ENCODE peak calls at places on chromosomes 11 and 22, in five cellular contexts. T is fibroblast of mammary gland, Y is IMR-90, P is heart right ventricle, N is astrocyte of the spinal cord. Z is an unnamed sample.

GRCh38 chr11:57619331-57619730 is 21.8 kb downstream of the SERPING1 start:
- DNase-seq in T (no peak), N (no peak), Y (no peak), P (no peak), Z (no peak)

GRCh38 chr22:20980938-20981722 is 967 bp upstream of the LZTR1 start:
- DNase-seq in Y (no peak), P (no peak), N (no peak), T (no peak), Z (no peak)

GRCh38 chr11:119764108-119764874 is 35.3 kb upstream of the NECTIN1 start:
- DNase-seq in T (peak), P (peak), Y (peak), N (peak), Z (peak)

GRCh38 chr11:23021287-23021863 is 161.1 kb upstream of the CCDC179 start:
- DNase-seq in T (peak), P (no peak), Y (peak), N (peak), Z (no peak)

GRCh38 chr11:23206736-23207336 is 346.6 kb upstream of the CCDC179 start:
- DNase-seq in Y (peak), T (no peak), P (no peak), N (peak), Z (no peak)

GRCh38 chr11:30758012-30758411 is 171.9 kb upstream of the MPPED2 start:
- DNase-seq in Y (peak), T (no peak), N (no peak), P (no peak), Z (no peak)

GRCh38 chr11:111631666-111632039 is 29.4 kb downstream of the SIK2 start:
- DNase-seq in P (no peak), N (peak), Y (peak), T (peak), Z (peak)

GRCh38 chr11:68311155-68312116 is 955 bp upstream of the LRP5 start:
- DNase-seq in P (no peak), Y (no peak), T (no peak), N (no peak), Z (no peak)

GRCh38 chr11:63663809-63664208 is 7.4 kb downstream of the ATL3 start:
- DNase-seq in P (no peak), T (peak), Y (peak), N (peak), Z (no peak)

GRCh38 chr11:845872-846271 is 3.2 kb downstream of the TSPAN4 start:
- DNase-seq in Y (no peak), N (peak), P (no peak), T (no peak), Z (no peak)

GRCh38 chr11:73359930-73360742 is 16.1 kb upstream of the RELT start:
- DNase-seq in T (peak), Y (peak), N (peak), P (no peak), Z (peak)

GRCh38 chr22:37564111-37564711 is 3.9 kb downstream of the CDC42EP1 start:
- DNase-seq in N (no peak), P (no peak), Y (peak), T (peak), Z (no peak)

GRCh38 chr22:33597274-33597985 is 322.8 kb downstream of the LARGE1 start:
- DNase-seq in N (no peak), T (no peak), Y (no peak), P (no peak), Z (no peak)
- TF ChIP-seq CTCF in N (no peak), T (no peak), Y (no peak), P (no peak), Z (no peak)

GRCh38 chr22:49811014-49811791 is 16.5 kb downstream of the BRD1 start:
- DNase-seq in N (no peak), P (no peak), Y (no peak), T (no peak), Z (no peak)
- H3K4me3 ChIP-seq in N (no peak), P (no peak), Y (no peak), T (no peak), Z (no peak)

DNA sequence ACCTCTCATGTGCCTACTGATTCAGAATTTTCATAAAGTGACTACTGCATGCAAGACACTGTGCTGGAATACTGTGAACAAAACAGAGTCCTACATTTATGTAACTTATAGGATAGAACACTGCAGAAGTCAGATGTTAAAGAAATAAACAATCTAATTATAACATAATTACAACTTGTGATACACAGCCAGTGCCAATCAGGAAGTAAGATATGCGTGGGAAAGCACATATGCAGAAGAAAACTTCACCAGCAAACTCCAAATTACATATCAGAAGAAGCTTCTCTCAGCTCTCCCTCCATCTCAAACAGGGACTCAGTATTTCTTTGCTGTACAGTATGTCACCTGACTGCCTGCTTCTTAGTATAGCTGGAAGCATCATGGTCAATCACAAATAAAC is 37.4 kb downstream of the PAK1 start:
- DNase-seq in P (no peak), N (no peak), Y (no peak), T (no peak), Z (no peak)
- TF ChIP-seq CTCF in P (no peak), N (no peak), Y (no peak), T (no peak), Z (no peak)

GRCh38 chr22:46121523-46122287 is 28.6 kb upstream of the PPARA start:
- DNase-seq in N (no peak), P (no peak), Y (no peak), T (peak), Z (no peak)

GRCh38 chr22:46120420-46120737 is 29.9 kb upstream of the PPARA start:
- DNase-seq in N (no peak), P (no peak), Y (no peak), T (no peak), Z (no peak)

GRCh38 chr22:46122511-46122971 is 27.8 kb upstream of the PPARA start:
- DNase-seq in N (no peak), T (peak), P (peak), Y (peak), Z (no peak)

GRCh38 chr22:46119729-46120419 is 30.5 kb upstream of the PPARA start:
- DNase-seq in T (peak), Y (peak), N (peak), P (peak), Z (no peak)

DNA sequence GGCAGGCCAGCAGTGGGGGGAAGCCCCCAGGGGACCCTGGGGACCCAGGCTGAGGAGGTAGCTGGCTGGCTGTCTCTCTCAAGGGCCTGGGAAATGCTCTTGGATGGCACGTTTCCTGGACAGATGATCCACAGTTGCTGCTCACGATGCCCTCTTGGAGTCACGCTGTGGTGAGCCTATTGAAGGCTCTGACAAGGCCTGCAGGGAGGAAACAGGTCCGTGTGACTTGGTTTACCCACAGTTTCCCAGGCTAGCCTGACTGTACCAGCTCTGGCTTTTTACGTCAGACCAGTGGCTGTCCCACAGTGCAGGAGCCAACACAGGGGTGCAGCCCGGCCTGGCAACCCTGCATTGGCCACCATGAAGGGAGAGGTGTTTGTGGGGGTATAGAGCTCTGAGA is 29.2 kb upstream of the PPARA start:
- DNase-seq in Y (no peak), P (no peak), N (no peak), T (peak), Z (no peak)
- H3K4me3 ChIP-seq in Y (no peak), P (no peak), N (no peak), T (no peak), Z (no peak)

DNA sequence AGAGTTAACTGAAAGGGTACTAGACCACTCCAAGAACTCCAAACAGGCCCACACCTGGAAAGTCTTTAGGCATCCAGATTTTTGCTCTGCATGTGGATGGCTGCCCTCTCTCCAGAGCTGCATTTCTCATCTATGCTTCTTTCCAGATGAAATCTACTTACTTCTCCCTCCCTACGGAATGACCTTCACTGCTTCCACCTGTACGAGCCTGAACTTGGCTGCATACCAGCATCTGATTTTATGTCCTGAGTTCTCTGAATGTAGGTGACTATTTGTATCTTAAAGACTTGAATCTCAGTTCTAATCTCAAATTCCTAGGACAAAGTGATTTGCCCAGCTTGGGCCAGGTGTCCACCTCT is 13.3 kb downstream of the CELF1 start:
- DNase-seq in Y (no peak), P (no peak), N (no peak), T (no peak), Z (no peak)
- TF ChIP-seq CTCF in Y (no peak), P (no peak), N (no peak), T (no peak), Z (no peak)

DNA sequence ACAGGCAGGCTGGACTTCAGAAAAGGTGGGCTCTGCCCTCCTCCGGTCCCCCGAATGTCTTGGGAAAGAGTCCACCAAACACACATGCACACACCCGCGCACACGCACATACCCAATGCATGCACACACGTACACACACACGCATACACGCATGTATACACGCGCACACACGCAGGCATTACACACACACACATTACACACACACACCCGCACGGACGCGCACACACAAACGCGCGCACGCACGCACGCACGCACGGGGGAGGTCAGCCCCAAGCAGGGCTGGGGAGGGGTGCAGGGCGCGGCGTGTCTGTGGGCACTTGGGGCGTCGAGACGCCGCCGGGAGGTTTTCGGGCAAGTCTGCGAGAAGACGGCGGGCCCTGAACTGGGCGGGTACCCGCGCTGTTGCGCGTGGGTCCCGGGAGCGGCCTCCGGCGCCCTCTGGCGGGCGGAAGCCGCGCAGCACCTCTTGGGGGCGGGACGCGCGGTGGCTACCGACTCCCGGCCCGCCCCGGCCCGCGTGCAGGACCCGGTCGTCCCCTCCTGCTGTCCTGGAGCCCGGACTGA is 3.5 kb downstream of the SEPTIN5 start:
- DNase-seq in T (peak), P (peak), Y (peak), N (peak), Z (no peak)
- H3K4me3 ChIP-seq in T (peak), P (peak), Y (peak), N (peak), Z (peak)

GRCh38 chr22:38681784-38682335 is at the start of gene TOMM22:
- DNase-seq in N (peak), Y (peak), T (peak), P (peak), Z (peak)
- TF ChIP-seq CTCF in N (peak), Y (peak), T (peak), P (peak), Z (peak)

DNA sequence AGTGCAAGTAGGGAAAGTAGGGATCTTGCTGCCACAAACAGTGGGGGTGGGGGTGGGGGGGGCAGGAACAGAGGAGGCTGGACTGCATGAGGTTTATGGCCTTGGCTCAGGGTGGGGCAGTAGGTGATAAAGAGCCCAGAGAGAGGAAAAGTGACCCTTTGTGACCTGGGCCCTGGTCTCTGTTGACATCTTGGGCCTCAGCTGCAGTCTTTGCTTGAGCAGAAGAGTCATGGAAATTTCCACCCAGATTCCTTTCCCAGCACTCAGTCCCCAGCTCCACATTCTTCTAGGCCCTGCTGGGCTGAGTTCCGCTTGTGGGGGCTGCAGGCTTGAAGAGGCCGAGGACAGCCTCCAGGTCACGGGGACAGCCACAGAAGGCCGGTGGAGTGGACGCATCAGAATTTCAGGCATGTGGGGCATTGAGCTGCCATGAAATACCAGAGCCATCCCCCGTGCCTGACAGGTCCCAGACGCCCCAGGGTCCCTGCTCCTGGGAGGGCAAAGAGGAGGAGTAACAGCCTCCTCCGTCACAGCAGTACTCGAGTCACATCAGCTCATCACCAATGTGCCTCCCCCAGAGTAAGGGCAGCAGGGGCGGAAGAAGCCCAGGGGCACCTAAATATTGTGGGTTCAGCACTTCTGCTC is 9.7 kb upstream of the MALAT1 start:
- DNase-seq in T (peak), Y (peak), N (peak), P (peak), Z (no peak)
- H3K4me3 ChIP-seq in T (no peak), Y (no peak), N (no peak), P (peak), Z (no peak)

Z was measured in HFF-Myc.